ENCODE peak calls at places on chromosomes 11 and 22, in seven cellular contexts. T is occipital lobe; Q is nephron progenitor cell; R is dermis microvascular lymphatic vessel endothelial cell; D is CD8-positive, alpha-beta memory T cell; U is T-cell; J is HCT116. W is an unnamed sample.

GRCh38 chr11:28049338-28050216 is 58.4 kb downstream of the KIF18A start:
- DNase-seq in D (no peak), J (peak; percentile 76), T (no peak), Q (no peak), U (no peak), R (no peak), W (no peak)

GRCh38 chr11:12787847-12788246 is 113.6 kb downstream of the TEAD1 start:
- DNase-seq in Q (no peak), U (no peak), J (no peak), T (no peak), R (no peak), D (no peak), W (no peak)

GRCh38 chr11:128579790-128580504 is 7.4 kb downstream of the ETS1 start:
- DNase-seq in T (no peak), U (no peak), D (no peak), Q (no peak), R (no peak), J (no peak), W (no peak)

GRCh38 chr11:108121274-108122155 is at the start of gene ACAT1:
- DNase-seq in D (peak; percentile 94), T (peak; percentile 94), J (peak; percentile 78), Q (peak; percentile 96), R (peak; percentile 91), U (peak; percentile 97), W (peak; percentile 96)

GRCh38 chr22:37368058-37368457 is 59.2 kb downstream of the ELFN2 start:
- DNase-seq in D (no peak), U (no peak), T (no peak), Q (no peak), R (no peak), J (no peak), W (no peak)

GRCh38 chr11:9077164-9077563 is 14.2 kb downstream of the SCUBE2 start:
- DNase-seq in R (no peak), Q (no peak), D (no peak), J (no peak), U (no peak), T (no peak), W (no peak)

GRCh38 chr11:126165366-126166156 is 45.9 kb downstream of the RPUSD4 start:
- DNase-seq in D (no peak), T (no peak), R (no peak), J (no peak), Q (peak; percentile 40), U (no peak), W (no peak)

GRCh38 chr11:92752122-92752521 is 217.3 kb upstream of the MTNR1B start:
- DNase-seq in J (no peak), D (no peak), U (no peak), R (no peak), T (no peak), Q (no peak), W (no peak)

GRCh38 chr11:17496406-17496805 is 19.8 kb upstream of the ABCC8 start:
- DNase-seq in U (no peak), R (no peak), Q (no peak), T (no peak), J (no peak), D (no peak), W (no peak)

GRCh38 chr11:29452131-29452530 is 564.7 kb downstream of the KCNA4 start:
- DNase-seq in R (no peak), D (no peak), J (no peak), T (no peak), Q (no peak), U (no peak), W (no peak)

GRCh38 chr22:39907605-39908097 is 6.8 kb downstream of the GRAP2 start:
- DNase-seq in T (no peak), Q (no peak), R (no peak), D (no peak), U (no peak), J (no peak), W (no peak)

GRCh38 chr11:134856371-134856971 is 444.4 kb upstream of the B3GAT1 start:
- DNase-seq in R (no peak), U (no peak), D (no peak), Q (no peak), T (no peak), J (no peak), W (no peak)

GRCh38 chr11:132792341-132793140 is 739.8 kb downstream of the OPCML start:
- DNase-seq in J (no peak), U (no peak), T (no peak), D (no peak), Q (no peak), R (no peak), W (no peak)

GRCh38 chr11:69931060-69931910 is 112.1 kb upstream of the FGF3 start:
- DNase-seq in T (no peak), U (no peak), Q (no peak), D (no peak), R (no peak), J (no peak), W (no peak)

GRCh38 chr11:69309800-69310280 is 15.9 kb downstream of the MYEOV start:
- DNase-seq in R (no peak), U (no peak), Q (no peak), J (no peak), D (no peak), T (no peak), W (no peak)

GRCh38 chr11:67432655-67433349 is 4.5 kb downstream of the RPS6KB2 start:
- DNase-seq in T (no peak), U (no peak), Q (no peak), R (no peak), D (no peak), J (no peak), W (no peak)

GRCh38 chr11:9874466-9874865 is 210.6 kb downstream of the SWAP70 start:
- DNase-seq in U (no peak), T (no peak), D (no peak), R (no peak), Q (no peak), J (no peak), W (no peak)

GRCh38 chr11:125165664-125166346 is 1.3 kb downstream of the PKNOX2 start:
- DNase-seq in Q (no peak), R (no peak), T (no peak), J (no peak), U (no peak), D (no peak), W (no peak)

GRCh38 chr11:79413258-79413657 is 27.6 kb downstream of the TENM4 start:
- DNase-seq in Q (peak; percentile 73), T (no peak), J (no peak), U (no peak), D (no peak), R (no peak), W (no peak)